ENCODE peak calls at places on chromosome 2, in five cellular contexts. One of them, this sample, is unnamed.

GRCh38 chr2:185510060-185510459 is 228.5 kb upstream of the FSIP2 start:
- DNase-seq in GM12864: no peak
- DNase-seq in uterus: no peak
- DNase-seq in ovary: no peak
- DNase-seq in colonic mucosa: no peak
- DNase-seq in this sample: no peak

GRCh38 chr2:158936978-158937377 is 31.5 kb upstream of the TANC1 start:
- DNase-seq in GM12864: no peak
- DNase-seq in uterus: peak
- DNase-seq in ovary: peak
- DNase-seq in colonic mucosa: no peak
- DNase-seq in this sample: no peak

GRCh38 chr2:71687412-71687811 is 234.1 kb downstream of the DYSF start:
- DNase-seq in GM12864: no peak
- DNase-seq in uterus: no peak
- DNase-seq in ovary: no peak
- DNase-seq in colonic mucosa: no peak
- DNase-seq in this sample: peak

GRCh38 chr2:177758591-177759371 is 313.8 kb downstream of the PDE11A start:
- DNase-seq in GM12864: no peak
- DNase-seq in uterus: peak
- DNase-seq in ovary: peak
- DNase-seq in colonic mucosa: no peak
- DNase-seq in this sample: peak

GRCh38 chr2:10378189-10378588 is 69.9 kb downstream of the ODC1 start:
- DNase-seq in GM12864: peak
- DNase-seq in uterus: no peak
- DNase-seq in ovary: no peak
- DNase-seq in colonic mucosa: no peak
- DNase-seq in this sample: no peak

GRCh38 chr2:181354626-181355025 is 102.6 kb upstream of the ITGA4 start:
- DNase-seq in GM12864: no peak
- DNase-seq in uterus: no peak
- DNase-seq in ovary: no peak
- DNase-seq in colonic mucosa: no peak
- DNase-seq in this sample: no peak

GRCh38 chr2:26724004-26724750 is 31.7 kb downstream of the KCNK3 start:
- DNase-seq in GM12864: no peak
- DNase-seq in uterus: peak
- DNase-seq in ovary: peak
- DNase-seq in colonic mucosa: peak
- DNase-seq in this sample: peak

GRCh38 chr2:105746177-105747080 is 1.7 kb downstream of the NCK2 start:
- DNase-seq in GM12864: peak
- DNase-seq in uterus: peak
- DNase-seq in ovary: peak
- DNase-seq in colonic mucosa: peak
- DNase-seq in this sample: no peak

GRCh38 chr2:10740226-10740625 is 18.8 kb downstream of the ATP6V1C2 start:
- DNase-seq in GM12864: no peak
- DNase-seq in uterus: no peak
- DNase-seq in ovary: no peak
- DNase-seq in colonic mucosa: no peak
- DNase-seq in this sample: no peak

DNA sequence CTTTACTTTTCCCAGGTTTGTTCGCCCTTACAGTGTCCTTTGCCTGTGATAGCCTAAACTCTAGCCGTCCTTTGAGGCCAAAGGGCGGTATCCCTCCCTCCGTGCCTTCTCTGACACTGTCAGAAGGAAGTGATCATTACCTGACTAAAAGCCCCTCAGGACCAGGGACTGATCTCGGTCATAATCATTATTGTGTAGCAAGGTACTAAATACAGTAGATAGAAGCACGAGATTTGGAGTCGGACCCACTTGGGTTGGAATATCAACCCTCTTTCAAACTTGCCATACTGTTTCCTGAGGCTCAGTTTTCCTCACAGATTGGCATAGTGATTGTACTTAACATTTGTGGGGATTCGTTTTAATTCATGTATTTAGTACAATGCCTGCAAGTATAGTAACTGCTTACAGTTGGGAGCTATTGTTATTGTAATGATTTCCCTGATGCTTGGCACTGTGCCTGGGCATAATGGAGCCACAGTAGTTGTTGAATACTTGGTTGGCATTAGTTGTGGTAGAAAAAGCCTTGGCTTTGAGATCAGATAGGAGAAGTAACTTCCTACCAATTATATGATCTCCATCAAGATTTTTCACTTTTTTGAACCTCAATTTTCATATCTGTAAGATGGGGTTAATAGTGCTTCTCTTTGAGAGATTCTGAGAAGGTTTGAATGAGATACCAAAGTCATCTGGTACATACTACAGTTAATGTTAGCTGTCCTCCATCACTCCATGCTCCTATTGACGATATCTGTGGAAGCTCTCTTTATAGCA is 836 bp downstream of the STK11IP start:
- DNase-seq in GM12864: no peak
- DNase-seq in uterus: no peak
- DNase-seq in ovary: no peak
- DNase-seq in colonic mucosa: no peak
- DNase-seq in this sample: no peak
- TF ChIP-seq CTCF in GM12864: no peak
- TF ChIP-seq CTCF in uterus: no peak
- TF ChIP-seq CTCF in ovary: no peak
- TF ChIP-seq CTCF in colonic mucosa: no peak
- TF ChIP-seq CTCF in this sample: no peak

DNA sequence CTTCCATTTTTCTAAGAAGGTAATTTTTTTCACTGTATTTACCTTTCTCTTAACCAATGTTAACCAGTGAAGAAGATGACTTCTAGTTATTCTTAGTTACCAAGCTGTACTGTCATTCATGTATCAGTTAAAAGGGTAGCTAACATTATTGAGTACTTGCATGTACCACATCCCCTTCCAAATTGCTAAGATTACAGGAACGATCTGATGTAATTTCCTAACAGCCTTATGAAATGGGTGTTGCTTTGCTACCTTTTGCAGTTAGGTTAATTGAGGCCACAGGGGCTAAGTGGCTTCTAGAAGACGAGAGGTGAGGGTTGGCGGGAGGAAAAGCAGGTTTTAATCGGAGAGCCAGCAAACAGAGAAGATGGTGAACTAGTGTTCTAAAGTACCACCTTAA is 1.8 kb upstream of the SULT6B1 start:
- DNase-seq in GM12864: no peak
- DNase-seq in uterus: no peak
- DNase-seq in ovary: no peak
- DNase-seq in colonic mucosa: no peak
- DNase-seq in this sample: no peak
- H3K4me3 ChIP-seq in GM12864: no peak
- H3K4me3 ChIP-seq in uterus: no peak
- H3K4me3 ChIP-seq in ovary: no peak
- H3K4me3 ChIP-seq in colonic mucosa: no peak
- H3K4me3 ChIP-seq in this sample: no peak

DNA sequence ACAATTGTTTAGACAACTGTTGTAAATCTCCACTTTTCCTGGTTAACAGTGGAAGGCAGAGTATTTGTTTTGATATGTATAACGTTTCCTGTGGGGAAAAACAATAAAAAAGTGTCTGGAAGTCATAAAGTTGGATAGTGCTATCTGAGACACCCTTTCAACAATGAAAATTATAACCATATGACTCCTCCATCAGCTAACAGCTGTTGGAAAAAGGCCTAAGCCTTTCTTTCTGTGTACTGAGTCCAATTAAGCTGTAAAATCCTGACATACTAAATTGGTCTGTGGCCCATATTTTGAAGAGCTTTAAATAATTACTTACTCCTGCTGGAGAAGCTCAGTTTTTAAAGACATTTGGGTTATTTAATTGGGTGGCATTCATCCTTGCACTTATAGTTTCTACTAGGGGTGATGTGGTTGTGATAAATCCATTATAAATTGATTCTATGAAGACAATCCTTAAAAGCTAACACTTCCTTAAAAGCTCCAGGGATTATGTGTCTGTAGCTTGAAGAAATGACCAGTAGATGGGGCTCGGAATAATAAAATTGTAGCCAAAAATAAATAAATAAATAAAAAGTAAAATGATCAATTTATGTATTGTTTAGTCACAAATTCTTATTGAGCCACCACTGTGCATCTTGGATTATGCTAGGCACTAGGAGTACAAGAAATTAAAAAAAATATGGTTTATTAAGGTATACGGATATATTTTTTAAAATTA is 698.2 kb upstream of the NXPH2 start:
- DNase-seq in GM12864: no peak
- DNase-seq in uterus: no peak
- DNase-seq in ovary: no peak
- DNase-seq in colonic mucosa: no peak
- DNase-seq in this sample: no peak
- TF ChIP-seq CTCF in GM12864: no peak
- TF ChIP-seq CTCF in uterus: no peak
- TF ChIP-seq CTCF in ovary: no peak
- TF ChIP-seq CTCF in colonic mucosa: no peak
- TF ChIP-seq CTCF in this sample: no peak

DNA sequence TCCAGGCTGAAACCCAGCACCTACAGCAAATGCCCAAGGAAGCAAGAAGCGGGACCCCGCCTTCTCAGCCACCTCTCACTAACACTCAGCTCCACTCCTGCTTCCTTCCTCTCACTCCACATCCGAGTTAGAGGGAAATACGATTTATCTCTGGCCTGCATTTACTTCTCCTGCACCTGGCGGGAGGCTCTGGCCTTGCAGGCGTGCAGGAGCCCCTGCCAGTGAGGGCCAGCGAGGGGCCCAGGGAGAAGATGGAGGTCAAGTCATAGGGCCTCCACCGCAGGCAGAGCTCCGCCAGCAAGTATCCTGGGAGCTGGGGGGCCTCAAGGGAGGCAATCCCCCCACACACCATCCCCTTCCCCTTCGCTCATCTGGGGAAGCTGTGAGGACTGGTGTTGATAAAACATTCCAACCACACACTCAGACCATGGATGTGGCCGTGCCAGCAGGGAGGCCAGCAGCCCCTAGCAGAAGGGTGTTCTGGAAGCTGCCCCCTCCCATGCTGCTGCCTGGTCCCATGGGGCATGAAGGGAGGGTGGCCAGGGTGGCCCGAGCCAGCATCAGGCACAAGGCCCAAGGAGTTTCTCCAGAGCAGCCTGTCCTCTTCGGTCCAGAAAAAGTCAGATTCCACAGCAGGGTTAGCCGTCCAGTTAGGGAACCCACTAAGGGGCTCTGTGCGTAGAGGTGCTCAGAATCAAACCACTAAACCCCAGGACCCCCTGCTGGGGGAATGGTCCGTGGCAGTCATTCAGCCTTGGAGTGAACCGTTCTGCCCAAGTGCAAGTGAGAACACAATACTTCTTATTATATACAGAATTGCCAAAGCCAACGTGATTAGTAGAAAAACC is 91.2 kb downstream of the HDAC4 start:
- DNase-seq in GM12864: no peak
- DNase-seq in uterus: peak
- DNase-seq in ovary: peak
- DNase-seq in colonic mucosa: no peak
- DNase-seq in this sample: peak
- H3K4me3 ChIP-seq in GM12864: no peak
- H3K4me3 ChIP-seq in uterus: peak
- H3K4me3 ChIP-seq in ovary: peak
- H3K4me3 ChIP-seq in colonic mucosa: no peak
- H3K4me3 ChIP-seq in this sample: peak

DNA sequence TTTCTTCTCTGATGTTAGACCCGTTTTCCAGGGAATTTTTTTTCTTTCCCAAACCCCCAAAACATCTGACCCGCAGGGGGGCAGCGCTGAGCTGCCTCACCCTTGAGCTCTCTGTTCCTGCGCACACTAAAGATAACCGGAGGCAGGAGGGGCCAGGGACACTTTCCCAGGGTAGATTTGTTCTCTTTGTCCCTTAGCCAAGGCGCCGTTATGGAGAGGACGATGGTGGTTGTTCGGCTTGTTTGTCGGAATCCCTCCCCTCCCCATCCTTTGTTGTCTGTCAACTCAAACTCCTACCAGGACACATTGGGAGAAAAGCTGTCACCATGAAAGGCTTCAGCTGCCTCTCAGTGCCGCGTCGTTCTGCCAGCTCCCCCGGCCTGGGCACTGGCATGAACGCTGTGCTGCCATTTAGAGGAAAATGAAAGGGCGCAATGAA is 62.3 kb downstream of the RND3 start:
- DNase-seq in GM12864: no peak
- DNase-seq in uterus: no peak
- DNase-seq in ovary: no peak
- DNase-seq in colonic mucosa: no peak
- DNase-seq in this sample: no peak
- TF ChIP-seq CTCF in GM12864: peak
- TF ChIP-seq CTCF in uterus: no peak
- TF ChIP-seq CTCF in ovary: no peak
- TF ChIP-seq CTCF in colonic mucosa: no peak
- TF ChIP-seq CTCF in this sample: no peak